ENCODE peak calls at places on chromosomes 16 and 17, in four cellular contexts. One of them, this sample, is unnamed. For H3K4me1, the result is how much of the 10 kb centered on the place peaks cover.

GRCh38 chr17:42845918-42846593 is 1.7 kb downstream of the AOC2 start:
- DNase-seq in endodermal cell: no peak
- DNase-seq in IMR-90: no peak
- DNase-seq in MM.1S: no peak
- DNase-seq in this sample: no peak

GRCh38 chr17:8151120-8151640 is 1.0 kb downstream of the PER1 start:
- DNase-seq in MM.1S: peak
- DNase-seq in IMR-90: peak
- DNase-seq in endodermal cell: peak
- DNase-seq in this sample: peak

GRCh38 chr16:76194621-76195015 is 82.6 kb upstream of the CNTNAP4 start:
- DNase-seq in MM.1S: no peak
- DNase-seq in IMR-90: no peak
- DNase-seq in endodermal cell: no peak
- DNase-seq in this sample: no peak

GRCh38 chr16:69190598-69190997 is 3.6 kb downstream of the SNTB2 start:
- DNase-seq in MM.1S: no peak
- DNase-seq in IMR-90: no peak
- DNase-seq in endodermal cell: no peak
- DNase-seq in this sample: no peak

GRCh38 chr17:2937331-2938003 is 125.9 kb downstream of the OR1D5 start:
- DNase-seq in IMR-90: peak
- DNase-seq in endodermal cell: no peak
- DNase-seq in MM.1S: no peak
- DNase-seq in this sample: no peak

GRCh38 chr17:41544497-41544896 is 16.4 kb upstream of the KRT19 start:
- DNase-seq in endodermal cell: peak
- DNase-seq in IMR-90: no peak
- DNase-seq in MM.1S: no peak
- DNase-seq in this sample: no peak

GRCh38 chr16:87085441-87085840 is 231.8 kb downstream of the C16orf95 start:
- DNase-seq in endodermal cell: no peak
- DNase-seq in MM.1S: no peak
- DNase-seq in IMR-90: no peak
- DNase-seq in this sample: no peak

GRCh38 chr16:16107839-16108238 is 115.5 kb downstream of the ABCC6 start:
- DNase-seq in MM.1S: no peak
- DNase-seq in endodermal cell: no peak
- DNase-seq in IMR-90: no peak
- DNase-seq in this sample: no peak

GRCh38 chr17:78356163-78356713 is 3.6 kb downstream of the SOCS3 start:
- DNase-seq in IMR-90: peak
- DNase-seq in MM.1S: peak
- DNase-seq in endodermal cell: peak
- DNase-seq in this sample: peak

GRCh38 chr17:19456016-19456927 is 45.2 kb downstream of the RNF112 start:
- DNase-seq in MM.1S: no peak
- DNase-seq in IMR-90: no peak
- DNase-seq in endodermal cell: peak
- DNase-seq in this sample: no peak

GRCh38 chr16:88358033-88358481 is 24.7 kb upstream of the ZNF469 start:
- DNase-seq in IMR-90: no peak
- DNase-seq in MM.1S: no peak
- DNase-seq in endodermal cell: no peak
- DNase-seq in this sample: peak

GRCh38 chr17:83195330-83196087 is 116.1 kb downstream of the METRNL start:
- DNase-seq in MM.1S: no peak
- DNase-seq in endodermal cell: no peak
- DNase-seq in IMR-90: no peak
- DNase-seq in this sample: peak

GRCh38 chr16:87856796-87857228 is 12.5 kb downstream of the SLC7A5 start:
- DNase-seq in endodermal cell: no peak
- DNase-seq in MM.1S: no peak
- DNase-seq in IMR-90: no peak
- DNase-seq in this sample: peak

GRCh38 chr16:31243734-31244670 is 15.8 kb upstream of the ITGAM start:
- DNase-seq in endodermal cell: no peak
- DNase-seq in MM.1S: no peak
- DNase-seq in IMR-90: no peak
- DNase-seq in this sample: no peak

GRCh38 chr17:48543854-48544355 is 1.0 kb downstream of the HOXB2 start:
- DNase-seq in IMR-90: no peak
- DNase-seq in MM.1S: no peak
- DNase-seq in endodermal cell: no peak
- DNase-seq in this sample: no peak

GRCh38 chr17:7307686-7308624 is 527 bp downstream of the EIF5A start:
- DNase-seq in MM.1S: peak
- DNase-seq in IMR-90: peak
- DNase-seq in endodermal cell: peak
- DNase-seq in this sample: peak

GRCh38 chr16:70804729-70805169 is 3.8 kb upstream of the VAC14 start:
- DNase-seq in MM.1S: no peak
- DNase-seq in endodermal cell: peak
- DNase-seq in IMR-90: no peak
- DNase-seq in this sample: no peak

GRCh38 chr17:76232342-76232741 is 8.0 kb downstream of the RNF157 start:
- DNase-seq in IMR-90: peak
- DNase-seq in MM.1S: no peak
- DNase-seq in endodermal cell: no peak
- DNase-seq in this sample: no peak

GRCh38 chr17:29090746-29091395 is 47.9 kb downstream of the PIPOX start:
- DNase-seq in IMR-90: no peak
- DNase-seq in endodermal cell: peak
- DNase-seq in MM.1S: no peak
- DNase-seq in this sample: no peak

GRCh38 chr16:14487579-14487978 is 142.5 kb downstream of the PARN start:
- DNase-seq in endodermal cell: no peak
- DNase-seq in MM.1S: no peak
- DNase-seq in IMR-90: no peak
- DNase-seq in this sample: no peak

GRCh38 chr16:9091867-9092281 is 430 bp downstream of the HAPSTR1 start:
- DNase-seq in MM.1S: peak
- DNase-seq in IMR-90: no peak
- DNase-seq in endodermal cell: peak
- DNase-seq in this sample: peak

GRCh38 chr17:3511841-3512511 is 36.2 kb downstream of the ASPA start:
- DNase-seq in endodermal cell: no peak
- DNase-seq in MM.1S: no peak
- DNase-seq in IMR-90: no peak
- DNase-seq in this sample: no peak

GRCh38 chr16:78915916-78916315 is 684.6 kb downstream of the MAF start:
- DNase-seq in IMR-90: no peak
- DNase-seq in MM.1S: no peak
- DNase-seq in endodermal cell: no peak
- DNase-seq in this sample: no peak

GRCh38 chr16:21194771-21195301 is 16.5 kb downstream of the ZP2 start:
- DNase-seq in MM.1S: no peak
- DNase-seq in endodermal cell: no peak
- DNase-seq in IMR-90: no peak
- DNase-seq in this sample: no peak

GRCh38 chr16:8127096-8127495 is 463.2 kb downstream of the TMEM114 start:
- DNase-seq in endodermal cell: no peak
- DNase-seq in IMR-90: no peak
- DNase-seq in MM.1S: no peak
- DNase-seq in this sample: no peak

GRCh38 chr16:64094170-64094960 is 1027.5 kb downstream of the CDH11 start:
- DNase-seq in endodermal cell: no peak
- DNase-seq in MM.1S: no peak
- DNase-seq in IMR-90: peak
- DNase-seq in this sample: no peak

GRCh38 chr16:35733278-35733965 is 2274.0 kb downstream of the TP53TG3F start:
- DNase-seq in endodermal cell: no peak
- DNase-seq in MM.1S: no peak
- DNase-seq in IMR-90: no peak
- DNase-seq in this sample: no peak

GRCh38 chr17:6551909-6552768 is 4.2 kb downstream of the PITPNM3 start:
- DNase-seq in endodermal cell: no peak
- DNase-seq in IMR-90: no peak
- DNase-seq in MM.1S: no peak
- DNase-seq in this sample: no peak

GRCh38 chr16:62253926-62254325 is 217.7 kb upstream of the CDH8 start:
- DNase-seq in endodermal cell: no peak
- DNase-seq in MM.1S: no peak
- DNase-seq in IMR-90: no peak
- DNase-seq in this sample: no peak

GRCh38 chr16:68892898-68893297 is 49.6 kb downstream of the TANGO6 start:
- DNase-seq in IMR-90: no peak
- DNase-seq in endodermal cell: no peak
- DNase-seq in MM.1S: no peak
- DNase-seq in this sample: no peak

GRCh38 chr17:31494259-31495048 is 103.0 kb downstream of the RAB11FIP4 start:
- DNase-seq in MM.1S: no peak
- DNase-seq in endodermal cell: no peak
- DNase-seq in IMR-90: no peak
- DNase-seq in this sample: no peak
- H3K4me1 ChIP-seq in MM.1S: under half
- H3K4me1 ChIP-seq in endodermal cell: under half
- H3K4me1 ChIP-seq in IMR-90: under half
- H3K4me1 ChIP-seq in this sample: under half

GRCh38 chr17:1906622-1907021 is 76.8 kb downstream of the RPA1 start:
- DNase-seq in MM.1S: no peak
- DNase-seq in endodermal cell: peak
- DNase-seq in IMR-90: no peak
- DNase-seq in this sample: no peak

GRCh38 chr17:1907818-1908698 is 78.3 kb downstream of the RPA1 start:
- DNase-seq in IMR-90: peak
- DNase-seq in MM.1S: no peak
- DNase-seq in endodermal cell: peak
- DNase-seq in this sample: peak

GRCh38 chr17:1907216-1907631 is 77.4 kb downstream of the RPA1 start:
- DNase-seq in endodermal cell: no peak
- DNase-seq in MM.1S: no peak
- DNase-seq in IMR-90: no peak
- DNase-seq in this sample: peak

GRCh38 chr17:1904273-1905052 is 74.7 kb downstream of the RPA1 start:
- DNase-seq in IMR-90: no peak
- DNase-seq in endodermal cell: no peak
- DNase-seq in MM.1S: peak
- DNase-seq in this sample: no peak

DNA sequence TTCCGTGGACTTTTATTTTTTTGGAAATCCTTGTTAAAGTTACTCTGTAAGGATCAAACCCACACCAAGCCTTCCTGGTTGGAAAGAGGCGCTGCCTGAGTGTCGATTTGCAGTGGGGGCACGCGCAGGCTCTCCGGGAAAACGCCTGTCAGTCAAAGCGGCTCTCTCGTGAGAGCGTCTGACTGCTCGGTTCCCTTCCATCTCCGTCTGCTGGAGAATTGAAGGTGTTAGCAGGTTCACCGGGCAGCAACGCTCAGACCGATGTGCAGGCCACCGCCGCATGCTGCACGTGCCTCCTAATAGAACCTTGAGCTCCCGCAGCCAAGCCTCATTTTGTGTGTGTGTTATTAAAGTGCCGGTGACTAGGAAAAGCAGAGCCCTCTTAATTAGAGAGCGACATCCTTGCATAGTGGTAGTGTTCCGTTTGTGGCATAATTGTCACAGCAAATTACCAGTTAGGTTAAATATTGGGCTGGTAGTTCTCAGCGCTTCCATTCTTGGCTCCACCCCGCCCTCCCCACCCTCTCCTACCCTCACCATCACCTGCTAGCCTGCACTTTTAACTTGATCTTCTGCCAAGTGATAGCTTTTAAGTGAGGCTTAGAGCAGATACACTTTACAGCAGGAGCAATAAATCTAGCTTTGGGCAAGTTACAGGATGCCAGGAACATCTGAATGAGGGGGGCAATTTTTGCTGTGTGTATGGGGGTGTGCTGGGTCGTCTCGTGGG is 75.5 kb downstream of the RPA1 start:
- DNase-seq in IMR-90: no peak
- DNase-seq in MM.1S: no peak
- DNase-seq in endodermal cell: no peak
- DNase-seq in this sample: no peak
- H3K4me3 ChIP-seq in IMR-90: no peak
- H3K4me3 ChIP-seq in MM.1S: no peak
- H3K4me3 ChIP-seq in endodermal cell: no peak
- H3K4me3 ChIP-seq in this sample: peak

DNA sequence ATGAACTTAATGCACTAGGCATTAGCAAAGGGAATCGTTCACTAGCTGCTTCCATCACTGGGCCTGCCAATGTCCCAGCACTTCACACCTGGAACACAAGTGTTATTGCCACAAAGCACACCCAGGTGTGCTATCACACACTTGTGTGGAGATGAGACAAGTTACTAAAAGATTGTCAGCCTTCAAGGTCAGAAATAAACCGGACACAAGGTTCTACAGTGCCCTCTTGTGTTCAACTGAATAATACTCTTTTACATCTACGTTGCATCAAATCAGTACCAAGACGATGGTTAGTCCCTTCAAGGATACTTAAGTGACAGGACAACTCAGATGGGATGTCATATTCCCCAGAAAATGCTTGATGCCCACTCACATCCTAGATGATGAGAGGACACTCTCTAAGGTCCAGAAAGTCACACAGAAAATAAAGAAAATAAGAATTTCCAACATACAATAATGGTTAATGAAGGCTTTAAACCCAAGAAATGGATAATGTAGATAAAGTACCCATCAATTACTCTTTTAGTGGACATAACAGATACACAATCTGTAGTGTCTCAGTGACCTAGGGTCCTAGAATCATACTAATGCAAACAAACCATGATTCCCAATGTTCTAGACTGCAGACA is 16.4 kb upstream of the GLG1 start:
- DNase-seq in IMR-90: peak
- DNase-seq in endodermal cell: no peak
- DNase-seq in MM.1S: peak
- DNase-seq in this sample: no peak
- TF ChIP-seq CTCF in IMR-90: peak
- TF ChIP-seq CTCF in endodermal cell: peak
- TF ChIP-seq CTCF in MM.1S: peak
- TF ChIP-seq CTCF in this sample: peak

GRCh38 chr17:27542841-27543463 is 86.7 kb downstream of the KSR1 start:
- DNase-seq in IMR-90: no peak
- DNase-seq in MM.1S: no peak
- DNase-seq in endodermal cell: no peak
- DNase-seq in this sample: no peak

GRCh38 chr17:27543958-27544349 is 87.0 kb upstream of the LGALS9 start:
- DNase-seq in IMR-90: no peak
- DNase-seq in endodermal cell: no peak
- DNase-seq in MM.1S: no peak
- DNase-seq in this sample: no peak

GRCh38 chr17:27544350-27545131 is 86.4 kb upstream of the LGALS9 start:
- DNase-seq in endodermal cell: peak
- DNase-seq in IMR-90: peak
- DNase-seq in MM.1S: peak
- DNase-seq in this sample: no peak

GRCh38 chr17:27541326-27542023 is 85.2 kb downstream of the KSR1 start:
- DNase-seq in MM.1S: no peak
- DNase-seq in endodermal cell: no peak
- DNase-seq in IMR-90: no peak
- DNase-seq in this sample: no peak

DNA sequence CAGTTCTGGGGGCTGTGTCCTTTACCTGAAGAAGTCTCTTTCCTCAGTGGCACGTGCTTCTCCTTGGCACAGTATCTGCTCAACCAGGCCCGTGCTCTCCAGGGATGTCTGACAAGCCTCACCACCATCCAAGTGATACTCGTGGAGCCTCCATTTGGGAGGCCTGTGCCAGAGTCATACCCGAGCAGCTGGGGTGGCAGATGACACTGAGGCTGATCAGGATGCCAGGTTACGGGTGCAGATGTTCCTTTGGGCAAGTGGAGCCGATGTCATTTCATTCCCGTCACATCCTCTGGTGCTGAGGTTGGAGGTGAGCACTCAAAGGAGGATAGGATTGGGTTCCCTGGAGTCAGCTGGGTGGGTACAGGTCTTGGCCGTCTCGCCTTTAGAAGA is 87.2 kb downstream of the KSR1 start:
- DNase-seq in endodermal cell: no peak
- DNase-seq in MM.1S: no peak
- DNase-seq in IMR-90: no peak
- DNase-seq in this sample: no peak
- H3K4me1 ChIP-seq in endodermal cell: under half
- H3K4me1 ChIP-seq in MM.1S: under half
- H3K4me1 ChIP-seq in IMR-90: half or more
- H3K4me1 ChIP-seq in this sample: under half

This sample was measured in psoas muscle.